ENCODE peak calls at places on chromosomes 7 and 10, in four cellular contexts. One of them, this sample, is unnamed.

GRCh38 chr7:110397927-110398660 is 692.8 kb upstream of the LRRN3 start:
- DNase-seq in hepatocyte: no peak
- DNase-seq in GM23248: no peak
- DNase-seq in HCT116: no peak
- DNase-seq in this sample: no peak

GRCh38 chr7:73683916-73684693 is 708 bp downstream of the BUD23 start:
- DNase-seq in hepatocyte: peak; percentile 16
- DNase-seq in GM23248: peak; percentile 51
- DNase-seq in HCT116: no peak
- DNase-seq in this sample: no peak

GRCh38 chr10:126702181-126702580 is 31.7 kb upstream of the C10orf90 start:
- DNase-seq in HCT116: no peak
- DNase-seq in GM23248: peak; percentile 84
- DNase-seq in hepatocyte: no peak
- DNase-seq in this sample: no peak

GRCh38 chr10:113381906-113382562 is 170.8 kb upstream of the HABP2 start:
- DNase-seq in hepatocyte: no peak
- DNase-seq in HCT116: no peak
- DNase-seq in GM23248: peak; percentile 84
- DNase-seq in this sample: peak; percentile 84

GRCh38 chr7:69823151-69823744 is 225.0 kb downstream of the AUTS2 start:
- DNase-seq in hepatocyte: no peak
- DNase-seq in GM23248: no peak
- DNase-seq in HCT116: no peak
- DNase-seq in this sample: no peak

GRCh38 chr7:41979834-41980307 is 257.1 kb downstream of the GLI3 start:
- DNase-seq in HCT116: peak; percentile 3
- DNase-seq in GM23248: peak; percentile 60
- DNase-seq in hepatocyte: peak; percentile 63
- DNase-seq in this sample: peak; percentile 34

GRCh38 chr10:77505431-77506334 is 131.9 kb downstream of the KCNMA1 start:
- DNase-seq in GM23248: peak; percentile 94
- DNase-seq in hepatocyte: peak; percentile 23
- DNase-seq in HCT116: peak; percentile 68
- DNase-seq in this sample: no peak

GRCh38 chr10:31866118-31866670 is 62.4 kb downstream of the ARHGAP12 start:
- DNase-seq in GM23248: no peak
- DNase-seq in HCT116: no peak
- DNase-seq in hepatocyte: no peak
- DNase-seq in this sample: peak; percentile 15

GRCh38 chr10:117543245-117543998 is 876 bp downstream of the EMX2 start:
- DNase-seq in GM23248: peak; percentile 82
- DNase-seq in hepatocyte: peak; percentile 57
- DNase-seq in HCT116: no peak
- DNase-seq in this sample: no peak

GRCh38 chr7:86939197-86939814 is 120.1 kb downstream of the ELAPOR2 start:
- DNase-seq in hepatocyte: peak; percentile 74
- DNase-seq in HCT116: peak; percentile 68
- DNase-seq in GM23248: peak; percentile 70
- DNase-seq in this sample: peak; percentile 76

GRCh38 chr7:125436220-125436619 is 506.6 kb upstream of the POT1 start:
- DNase-seq in GM23248: no peak
- DNase-seq in hepatocyte: peak; percentile 19
- DNase-seq in HCT116: no peak
- DNase-seq in this sample: no peak

GRCh38 chr10:71713135-71714040 is 6.2 kb downstream of the C10orf105 start:
- DNase-seq in HCT116: no peak
- DNase-seq in GM23248: peak; percentile 98
- DNase-seq in hepatocyte: peak; percentile 43
- DNase-seq in this sample: no peak

GRCh38 chr10:52488606-52489485 is 174.8 kb downstream of the DKK1 start:
- DNase-seq in GM23248: peak; percentile 67
- DNase-seq in hepatocyte: peak; percentile 63
- DNase-seq in HCT116: no peak
- DNase-seq in this sample: peak; percentile 61

GRCh38 chr7:75966209-75966961 is 28.0 kb downstream of the TMEM120A start:
- DNase-seq in HCT116: no peak
- DNase-seq in hepatocyte: peak; percentile 4
- DNase-seq in GM23248: peak; percentile 80
- DNase-seq in this sample: peak; percentile 34

GRCh38 chr10:110680473-110681020 is 36.4 kb downstream of the RBM20 start:
- DNase-seq in HCT116: no peak
- DNase-seq in GM23248: no peak
- DNase-seq in hepatocyte: no peak
- DNase-seq in this sample: no peak

GRCh38 chr10:4285121-4285520 is 500.1 kb upstream of the KLF6 start:
- DNase-seq in HCT116: no peak
- DNase-seq in hepatocyte: no peak
- DNase-seq in GM23248: no peak
- DNase-seq in this sample: no peak

GRCh38 chr10:110737886-110738634 is 93.9 kb downstream of the RBM20 start:
- DNase-seq in hepatocyte: no peak
- DNase-seq in HCT116: no peak
- DNase-seq in GM23248: no peak
- DNase-seq in this sample: no peak

GRCh38 chr7:27130540-27131389 is at the start of gene HOXA4:
- DNase-seq in HCT116: no peak
- DNase-seq in hepatocyte: peak; percentile 91
- DNase-seq in GM23248: peak; percentile 98
- DNase-seq in this sample: no peak

GRCh38 chr7:83413425-83413824 is 235.5 kb downstream of the SEMA3E start:
- DNase-seq in hepatocyte: no peak
- DNase-seq in HCT116: no peak
- DNase-seq in GM23248: peak; percentile 52
- DNase-seq in this sample: no peak

GRCh38 chr10:48236199-48236621 is 38.3 kb downstream of the FRMPD2 start:
- DNase-seq in HCT116: no peak
- DNase-seq in GM23248: no peak
- DNase-seq in hepatocyte: no peak
- DNase-seq in this sample: no peak
- H2AFZ ChIP-seq in HCT116: no peak overlapping the region
- H2AFZ ChIP-seq in GM23248: no peak overlapping the region
- H2AFZ ChIP-seq in hepatocyte: no peak overlapping the region
- H2AFZ ChIP-seq in this sample: no peak overlapping the region

GRCh38 chr7:156881676-156882075 is 11.3 kb downstream of the LMBR1 start:
- DNase-seq in GM23248: no peak
- DNase-seq in hepatocyte: no peak
- DNase-seq in HCT116: no peak
- DNase-seq in this sample: no peak

DNA sequence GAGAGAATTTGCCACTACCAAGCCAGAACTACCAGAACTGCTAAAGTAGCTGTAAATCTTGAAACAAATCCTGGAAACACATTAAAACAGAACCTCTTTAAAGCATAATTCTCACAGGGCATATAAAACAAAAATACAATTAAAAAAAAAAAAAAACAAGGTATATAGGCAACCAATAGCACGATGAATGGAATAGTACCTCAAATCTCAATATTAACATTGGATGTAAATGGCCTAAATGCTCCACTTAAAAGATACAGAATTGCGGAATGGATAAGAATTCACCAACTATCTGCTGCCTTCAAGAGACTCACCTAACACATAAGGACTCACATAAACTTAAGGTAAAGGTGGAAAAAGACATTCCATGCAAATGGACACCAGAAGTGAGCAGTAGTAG is 17.2 kb downstream of the LMBR1 start:
- DNase-seq in HCT116: no peak
- DNase-seq in GM23248: no peak
- DNase-seq in hepatocyte: no peak
- DNase-seq in this sample: no peak
- H3K9me2 ChIP-seq in HCT116: no peaks in the 10 kb centered on the region
- H3K9me2 ChIP-seq in GM23248: no peaks in the 10 kb centered on the region
- H3K9me2 ChIP-seq in hepatocyte: no peaks in the 10 kb centered on the region
- H3K9me2 ChIP-seq in this sample: no peaks in the 10 kb centered on the region

GRCh38 chr7:98870071-98870651 is 347 bp upstream of the TMEM130 start:
- DNase-seq in HCT116: no peak
- DNase-seq in hepatocyte: peak; percentile 67
- DNase-seq in GM23248: peak; percentile 77
- DNase-seq in this sample: peak; percentile 51

GRCh38 chr7:98870807-98871491 is 1.1 kb upstream of the TMEM130 start:
- DNase-seq in hepatocyte: no peak
- DNase-seq in HCT116: no peak
- DNase-seq in GM23248: no peak
- DNase-seq in this sample: no peak

GRCh38 chr7:98868450-98868849 is 1.4 kb downstream of the TMEM130 start:
- DNase-seq in hepatocyte: no peak
- DNase-seq in GM23248: no peak
- DNase-seq in HCT116: no peak
- DNase-seq in this sample: no peak

GRCh38 chr7:98869001-98869373 is 827 bp downstream of the TMEM130 start:
- DNase-seq in GM23248: no peak
- DNase-seq in hepatocyte: no peak
- DNase-seq in HCT116: no peak
- DNase-seq in this sample: no peak

GRCh38 chr7:98869374-98870070 is at the start of gene TMEM130:
- DNase-seq in hepatocyte: no peak
- DNase-seq in HCT116: no peak
- DNase-seq in GM23248: peak; percentile 40
- DNase-seq in this sample: no peak
- TF ChIP-seq EZH2 in hepatocyte: peak; percentile 42
- TF ChIP-seq EZH2 in HCT116: no peak
- TF ChIP-seq EZH2 in GM23248: peak; percentile 45
- TF ChIP-seq EZH2 in this sample: no peak

GRCh38 chr10:11636761-11637166 is 25.3 kb upstream of the USP6NL start:
- DNase-seq in HCT116: no peak
- DNase-seq in hepatocyte: no peak
- DNase-seq in GM23248: no peak
- DNase-seq in this sample: no peak

GRCh38 chr10:11631291-11631690 is 19.8 kb upstream of the USP6NL start:
- DNase-seq in GM23248: no peak
- DNase-seq in hepatocyte: no peak
- DNase-seq in HCT116: no peak
- DNase-seq in this sample: no peak

GRCh38 chr10:11626071-11626470 is 14.6 kb upstream of the USP6NL start:
- DNase-seq in GM23248: no peak
- DNase-seq in hepatocyte: no peak
- DNase-seq in HCT116: no peak
- DNase-seq in this sample: no peak

GRCh38 chr10:11629731-11630130 is 18.3 kb upstream of the USP6NL start:
- DNase-seq in hepatocyte: no peak
- DNase-seq in HCT116: no peak
- DNase-seq in GM23248: no peak
- DNase-seq in this sample: no peak

DNA sequence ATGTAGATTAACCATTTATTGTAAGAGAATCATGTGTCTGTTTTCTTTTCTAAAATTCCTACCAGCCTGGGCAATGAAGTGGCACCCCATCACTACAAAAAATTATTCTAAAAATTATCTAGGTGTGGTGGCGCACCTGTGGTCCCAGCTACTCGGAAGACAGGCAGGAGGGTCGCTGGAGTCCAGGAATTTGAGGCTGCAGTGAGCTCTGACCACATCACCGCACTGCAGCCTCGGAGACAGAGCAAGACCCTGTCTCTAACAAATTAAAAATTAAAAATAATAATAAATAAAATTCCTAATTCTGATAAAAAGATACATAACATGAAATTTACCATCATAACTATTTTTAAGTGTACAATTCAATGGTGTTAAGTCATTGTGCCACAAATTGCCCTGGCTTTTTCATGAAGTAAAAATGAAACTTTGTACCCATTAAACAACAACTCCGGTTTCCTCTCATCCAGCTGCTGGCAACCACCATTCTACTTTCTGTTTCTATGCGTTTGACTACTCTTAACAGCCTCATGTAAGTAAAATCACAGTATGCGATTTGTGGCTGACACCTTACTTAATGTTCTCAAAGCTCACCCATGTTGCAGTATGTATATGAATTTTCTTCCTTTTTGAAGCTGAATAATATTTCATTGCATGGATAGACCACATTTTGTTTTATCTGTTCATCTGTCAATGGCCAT is 20.6 kb upstream of the USP6NL start:
- DNase-seq in hepatocyte: no peak
- DNase-seq in GM23248: no peak
- DNase-seq in HCT116: no peak
- DNase-seq in this sample: peak; percentile 92
- H2AFZ ChIP-seq in hepatocyte: no peak overlapping the region
- H2AFZ ChIP-seq in GM23248: no peak overlapping the region
- H2AFZ ChIP-seq in HCT116: no peak overlapping the region
- H2AFZ ChIP-seq in this sample: no peak overlapping the region

GRCh38 chr7:131896189-131896855 is 339.9 kb upstream of the PODXL start:
- DNase-seq in GM23248: no peak
- DNase-seq in hepatocyte: no peak
- DNase-seq in HCT116: no peak
- DNase-seq in this sample: no peak

GRCh38 chr7:131897016-131897789 is 340.8 kb upstream of the PODXL start:
- DNase-seq in GM23248: peak; percentile 87
- DNase-seq in hepatocyte: no peak
- DNase-seq in HCT116: peak; percentile 12
- DNase-seq in this sample: no peak

GRCh38 chr7:131899271-131900030 is 343.0 kb upstream of the PODXL start:
- DNase-seq in HCT116: no peak
- DNase-seq in GM23248: peak; percentile 29
- DNase-seq in hepatocyte: no peak
- DNase-seq in this sample: no peak

GRCh38 chr7:131897790-131898165 is 341.4 kb upstream of the PODXL start:
- DNase-seq in hepatocyte: no peak
- DNase-seq in HCT116: no peak
- DNase-seq in GM23248: no peak
- DNase-seq in this sample: no peak

GRCh38 chr7:131898418-131898817 is 342.0 kb upstream of the PODXL start:
- DNase-seq in hepatocyte: no peak
- DNase-seq in HCT116: no peak
- DNase-seq in GM23248: peak; percentile 66
- DNase-seq in this sample: no peak
- H3K9me2 ChIP-seq in hepatocyte: no peaks in the 10 kb centered on the region
- H3K9me2 ChIP-seq in HCT116: no peaks in the 10 kb centered on the region
- H3K9me2 ChIP-seq in GM23248: no peaks in the 10 kb centered on the region
- H3K9me2 ChIP-seq in this sample: no peaks in the 10 kb centered on the region

DNA sequence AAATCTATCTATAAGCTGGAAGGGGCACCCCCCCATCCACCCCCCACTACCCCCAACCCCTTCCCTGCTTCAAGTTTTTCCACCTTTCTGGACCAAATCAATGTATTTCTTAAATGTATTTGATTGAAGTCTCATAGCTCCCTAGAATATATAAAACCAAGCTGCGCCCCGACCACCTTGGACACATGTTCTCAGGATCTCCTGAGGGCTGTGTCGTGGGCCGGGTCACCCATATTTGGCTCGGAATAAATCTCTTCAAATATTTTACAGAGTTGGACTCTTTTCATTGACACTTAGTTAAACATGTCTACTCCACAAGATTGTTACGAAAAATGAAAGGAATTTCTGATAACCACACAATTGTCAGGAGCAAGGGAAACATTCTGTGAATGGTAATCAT is 215.6 kb downstream of the ADARB2 start:
- DNase-seq in GM23248: no peak
- DNase-seq in HCT116: no peak
- DNase-seq in hepatocyte: no peak
- DNase-seq in this sample: no peak
- TF ChIP-seq EZH2 in GM23248: no peak
- TF ChIP-seq EZH2 in HCT116: no peak
- TF ChIP-seq EZH2 in hepatocyte: no peak
- TF ChIP-seq EZH2 in this sample: no peak